ENCODE peak calls at places on chromosome 11, in ten cellular contexts. E is Peyer's patch; D is AG10803; V is cardiac muscle cell; Y is astrocyte of the cerebellum; P is NCI-H69; W is activated CD8-positive, alpha-beta memory T cell treated with anti-CD3 and anti-CD28 coated beads, Interleukin-2, amount 50 U/mL, for 4 hours; X is tibial artery; T is amygdala; R is NAMALWA. G is an unnamed sample.

GRCh38 chr11:112634551-112634950 is 326.7 kb upstream of the NCAM1 start:
- DNase-seq in E (no peak), D (peak), V (no peak), Y (no peak), P (no peak), W (no peak), X (no peak), T (no peak), R (no peak), G (no peak)

GRCh38 chr11:108253176-108253575 is 30.3 kb downstream of the ATM start:
- DNase-seq in E (no peak), D (peak), V (no peak), Y (no peak), P (no peak), W (no peak), X (no peak), T (no peak), R (no peak), G (no peak)

GRCh38 chr11:15769203-15769602 is 587.1 kb downstream of the SOX6 start:
- DNase-seq in E (no peak), D (no peak), V (no peak), Y (no peak), P (no peak), W (no peak), X (no peak), T (no peak), R (no peak), G (no peak)

GRCh38 chr11:45144126-45145082 is 2.0 kb upstream of the PRDM11 start:
- DNase-seq in E (no peak), D (no peak), V (no peak), Y (no peak), P (no peak), W (no peak), X (peak), T (no peak), R (no peak), G (no peak)

GRCh38 chr11:2307733-2308331 is 6.0 kb downstream of the TSPAN32 start:
- DNase-seq in E (peak), D (no peak), V (no peak), Y (no peak), P (no peak), W (no peak), X (peak), T (no peak), R (no peak), G (no peak)

GRCh38 chr11:47586043-47586442 is 435 bp upstream of the FAM180B start:
- DNase-seq in E (no peak), D (no peak), V (no peak), Y (no peak), P (no peak), W (no peak), X (no peak), T (no peak), R (no peak), G (no peak)

GRCh38 chr11:61149624-61150615 is 11.3 kb downstream of the VPS37C start:
- DNase-seq in E (peak), D (no peak), V (peak), Y (no peak), P (peak), W (no peak), X (no peak), T (no peak), R (no peak), G (no peak)

GRCh38 chr11:130315354-130315970 is 745 bp upstream of the ZBTB44 start:
- DNase-seq in E (peak), D (no peak), V (peak), Y (no peak), P (peak), W (peak), X (peak), T (no peak), R (no peak), G (no peak)

GRCh38 chr11:69101100-69101791 is 52.5 kb downstream of the TPCN2 start:
- DNase-seq in E (peak), D (peak), V (peak), Y (peak), P (peak), W (peak), X (peak), T (peak), R (peak), G (peak)

GRCh38 chr11:63749624-63750023 is 19.0 kb downstream of the ZFTA start:
- DNase-seq in E (no peak), D (no peak), V (no peak), Y (no peak), P (no peak), W (no peak), X (no peak), T (no peak), R (no peak), G (no peak)

GRCh38 chr11:41316726-41317125 is 142.7 kb downstream of the LRRC4C start:
- DNase-seq in E (no peak), D (no peak), V (no peak), Y (peak), P (no peak), W (no peak), X (no peak), T (no peak), R (no peak), G (no peak)

GRCh38 chr11:76788661-76789442 is 5.7 kb downstream of the TSKU start:
- DNase-seq in E (peak), D (no peak), V (no peak), Y (no peak), P (peak), W (no peak), X (peak), T (peak), R (no peak), G (no peak)

GRCh38 chr11:57530215-57530595 is 349 bp downstream of the TIMM10 start:
- DNase-seq in E (no peak), D (no peak), V (no peak), Y (no peak), P (no peak), W (no peak), X (no peak), T (no peak), R (no peak), G (no peak)

GRCh38 chr11:7020183-7020917 is at the start of the genes NLRP14 and ZNF214:
- DNase-seq in E (peak), D (peak), V (peak), Y (peak), P (peak), W (no peak), X (peak), T (peak), R (no peak), G (peak)

GRCh38 chr11:109734602-109735001 is 312.6 kb downstream of the C11orf87 start:
- DNase-seq in E (no peak), D (peak), V (no peak), Y (no peak), P (no peak), W (no peak), X (no peak), T (no peak), R (no peak), G (no peak)

GRCh38 chr11:73875840-73876239 is 806 bp downstream of the COA4 start:
- DNase-seq in E (no peak), D (no peak), V (no peak), Y (no peak), P (peak), W (no peak), X (no peak), T (no peak), R (peak), G (no peak)

GRCh38 chr11:74237541-74237940 is 66.5 kb downstream of the PPME1 start:
- DNase-seq in E (no peak), D (no peak), V (no peak), Y (no peak), P (no peak), W (no peak), X (no peak), T (no peak), R (no peak), G (no peak)

GRCh38 chr11:102446606-102447005 is 6.0 kb downstream of the TMEM123 start:
- DNase-seq in E (no peak), D (peak), V (peak), Y (no peak), P (no peak), W (no peak), X (no peak), T (no peak), R (no peak), G (no peak)

GRCh38 chr11:12167098-12167999 is 57.0 kb downstream of the MICAL2 start:
- DNase-seq in E (peak), D (peak), V (peak), Y (no peak), P (peak), W (no peak), X (no peak), T (no peak), R (no peak), G (no peak)

GRCh38 chr11:114787126-114787525 is 108.8 kb downstream of the NXPE2 start:
- DNase-seq in E (no peak), D (no peak), V (no peak), Y (no peak), P (no peak), W (no peak), X (no peak), T (no peak), R (no peak), G (no peak)